ENCODE peak calls at places on chromosomes 13 and 19, in nine cellular contexts. Q is thoracic aorta, A is colonic mucosa, M is stomach, X is BE2C, C is left lung, N is kidney, Y is PC-3, F is fibroblast of lung. V is an unnamed sample. For H3K36me3, the result is how much of the 10 kb centered on the place peaks cover.

GRCh38 chr13:18947376-18947977 is 234.1 kb downstream of the TUBA3C start:
- DNase-seq in Q (no peak), X (no peak), C (no peak), F (no peak), A (no peak), M (no peak), Y (no peak), N (no peak), V (no peak)

GRCh38 chr19:36420961-36421748 is 2.7 kb upstream of the ZFP82 start:
- DNase-seq in N (peak), X (no peak), Y (no peak), Q (no peak), M (no peak), A (peak), F (peak), C (no peak), V (no peak)

GRCh38 chr19:6464070-6464873 is at the start of gene CRB3:
- DNase-seq in N (peak), M (peak), A (peak), C (peak), X (no peak), F (no peak), Q (no peak), Y (peak), V (no peak)

GRCh38 chr19:54518844-54519243 is 16.2 kb downstream of the LAIR2 start:
- DNase-seq in C (no peak), N (no peak), X (no peak), A (no peak), M (no peak), Y (peak), F (no peak), Q (no peak), V (no peak)

GRCh38 chr19:1924320-1924961 is 16.5 kb upstream of the CSNK1G2 start:
- DNase-seq in Q (no peak), X (no peak), M (no peak), F (no peak), A (no peak), Y (no peak), N (no peak), C (no peak), V (no peak)

GRCh38 chr13:94992277-94992989 is 280.1 kb upstream of the SOX21 start:
- DNase-seq in A (no peak), C (no peak), M (no peak), Y (no peak), Q (no peak), N (no peak), X (no peak), F (no peak), V (no peak)

GRCh38 chr13:51235186-51235585 is 13.0 kb downstream of the FAM124A start:
- DNase-seq in X (no peak), A (no peak), C (no peak), M (no peak), N (no peak), Q (no peak), Y (no peak), F (no peak), V (no peak)

GRCh38 chr19:38255759-38256052 is 468 bp downstream of the PPP1R14A start:
- DNase-seq in X (no peak), N (no peak), M (no peak), Q (no peak), F (no peak), Y (no peak), C (no peak), A (peak), V (no peak)

GRCh38 chr13:111508164-111508870 is 187.9 kb downstream of the TEX29 start:
- DNase-seq in X (no peak), M (peak), Q (no peak), C (no peak), N (peak), Y (no peak), F (no peak), A (no peak), V (no peak)

GRCh38 chr19:21921691-21922180 is 85.8 kb upstream of the ZNF43 start:
- DNase-seq in F (no peak), C (no peak), Q (no peak), A (no peak), M (no peak), Y (no peak), X (no peak), N (no peak), V (no peak)

GRCh38 chr19:391726-392374 is 17.1 kb downstream of the C2CD4C start:
- DNase-seq in A (no peak), F (no peak), Y (no peak), C (no peak), X (no peak), M (no peak), N (no peak), Q (no peak), V (no peak)

GRCh38 chr13:55500694-55501093 is 1640.0 kb upstream of the PRR20A start:
- DNase-seq in Q (no peak), A (no peak), X (no peak), C (no peak), Y (no peak), M (no peak), N (no peak), F (no peak), V (no peak)

GRCh38 chr13:42272115-42272756 is at the start of gene AKAP11:
- DNase-seq in N (no peak), M (peak), X (peak), A (peak), F (peak), Y (peak), Q (no peak), C (peak), V (no peak)

GRCh38 chr19:16456652-16457194 is 15.0 kb downstream of the EPS15L1 start:
- DNase-seq in C (no peak), F (no peak), A (no peak), X (no peak), N (no peak), M (no peak), Y (peak), Q (no peak), V (no peak)

DNA sequence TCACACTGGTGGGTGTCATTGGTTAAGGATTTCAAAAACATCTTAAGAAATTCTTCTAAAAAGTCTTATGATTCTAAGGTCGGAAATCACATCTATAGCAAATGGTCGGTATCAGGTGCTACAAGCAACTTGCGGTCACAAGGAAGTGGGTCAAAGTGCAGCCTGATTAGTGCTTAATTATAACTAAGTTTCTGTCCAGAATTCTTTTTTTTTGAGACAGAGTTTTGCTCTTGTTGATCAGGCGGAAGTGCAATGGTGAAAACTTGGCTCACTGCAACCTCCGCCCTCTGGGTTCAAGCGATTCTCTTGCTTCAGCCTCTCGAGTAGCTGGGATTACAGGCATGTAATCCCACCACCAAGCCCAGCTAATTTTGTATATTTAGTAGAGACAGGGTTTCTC is 1.2 kb upstream of the GDF15 start:
- DNase-seq in A (no peak), C (no peak), Q (no peak), X (no peak), M (no peak), F (no peak), Y (no peak), N (no peak), V (no peak)
- H3K4me3 ChIP-seq in A (no peak), C (no peak), Q (no peak), X (no peak), M (no peak), F (no peak), Y (no peak), N (no peak), V (no peak)

GRCh38 chr13:83286737-83287136 is 595.5 kb downstream of the SLITRK1 start:
- DNase-seq in F (peak), C (no peak), M (no peak), X (no peak), Q (no peak), N (no peak), A (no peak), Y (peak), V (no peak)
- H3K36me3 ChIP-seq in F (under half), C (under half), M (under half), X (under half), Q (under half), N (under half), A (under half), Y (under half), V (under half)

DNA sequence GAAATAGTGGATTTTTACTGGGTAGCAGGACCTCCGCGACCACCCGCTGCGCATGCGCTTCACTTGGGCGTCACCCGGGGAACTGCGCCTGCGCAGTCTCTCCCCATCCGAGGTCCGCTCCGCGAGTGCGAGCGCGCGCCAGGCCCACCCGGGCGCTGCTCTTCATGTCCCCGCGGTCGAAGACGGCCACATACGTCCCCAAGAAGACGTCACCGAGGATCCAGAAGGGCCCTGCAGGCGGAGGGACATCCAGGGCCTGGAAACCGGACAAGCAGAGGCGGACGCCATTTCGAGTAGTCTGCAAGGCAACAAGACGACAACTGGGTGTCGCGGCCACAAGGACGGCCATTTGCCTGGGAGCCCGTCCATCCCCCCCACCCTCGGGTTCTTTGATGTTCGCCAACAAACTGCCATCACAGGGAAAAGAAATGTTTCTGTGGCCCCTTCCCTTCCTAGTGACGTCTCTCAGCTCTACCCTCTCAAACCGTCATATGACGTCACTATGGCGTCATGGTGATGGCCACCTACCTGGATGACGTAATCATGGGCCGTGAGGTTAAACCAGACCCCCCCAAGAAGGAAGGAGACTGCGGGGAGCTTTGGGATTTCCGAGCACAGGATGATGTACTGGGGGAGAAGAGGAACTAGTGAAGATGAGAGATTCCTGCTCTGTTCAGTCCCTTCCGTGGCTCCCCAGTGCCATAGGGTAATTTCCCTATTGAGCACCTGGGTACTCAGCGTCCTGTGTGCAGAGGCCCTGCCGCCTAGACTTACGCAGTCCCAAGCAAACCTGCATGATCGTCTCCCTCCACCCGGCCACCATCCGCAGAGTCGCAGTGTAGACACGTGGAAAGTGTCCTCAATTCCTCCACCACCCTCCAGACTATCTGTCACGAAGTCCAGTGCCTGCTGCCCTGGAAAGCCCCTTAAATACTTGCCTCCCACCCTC is 6.7 kb downstream of the NAPSA start:
- DNase-seq in A (peak), C (peak), Q (no peak), M (peak), X (peak), F (peak), Y (peak), N (peak), V (peak)
- H3K4me3 ChIP-seq in A (peak), C (peak), Q (peak), M (peak), X (peak), F (peak), Y (peak), N (peak), V (peak)

DNA sequence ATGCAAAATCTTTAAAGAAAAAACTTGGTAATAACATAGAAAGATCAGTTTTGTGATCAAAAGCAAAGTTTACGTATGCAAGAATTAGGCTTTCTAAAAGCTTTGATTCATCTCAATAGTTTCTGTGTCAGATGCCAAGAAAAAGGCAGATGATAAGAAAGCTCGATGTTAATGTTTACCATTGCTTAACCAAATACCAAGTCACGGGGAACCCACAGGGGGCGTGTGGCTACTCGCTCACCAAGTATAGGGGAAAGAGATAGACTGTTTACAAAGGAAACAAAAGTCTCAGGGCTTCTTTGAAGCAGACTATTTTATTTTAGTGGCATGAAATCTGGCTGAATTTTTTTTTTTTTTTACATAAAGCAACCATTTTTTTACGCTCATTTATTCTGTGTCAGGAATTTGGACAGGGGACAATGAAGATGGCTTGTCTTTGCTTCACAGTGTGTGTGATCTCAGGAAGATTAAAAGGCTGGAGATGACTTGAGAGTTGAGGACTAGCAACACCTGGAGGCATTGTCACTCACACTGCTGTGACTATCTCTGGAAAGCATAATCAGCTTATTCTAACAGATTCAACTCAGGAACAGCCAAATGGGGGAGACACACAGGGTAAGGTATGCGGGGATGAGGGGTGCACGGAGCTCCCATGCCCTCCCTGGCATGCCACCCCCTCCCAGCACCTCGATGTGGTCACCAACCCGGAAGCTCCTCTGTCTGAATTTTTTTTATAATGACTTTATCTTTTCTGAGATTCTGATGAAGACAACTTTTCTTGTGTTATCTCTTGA is 24.9 kb downstream of the RCBTB1 start:
- DNase-seq in M (peak), C (no peak), Q (no peak), Y (peak), A (no peak), N (no peak), F (peak), X (no peak), V (no peak)
- H3K36me3 ChIP-seq in M (under half), C (under half), Q (under half), Y (under half), A (under half), N (under half), F (under half), X (under half), V (under half)

V was measured in CD8-positive, alpha-beta memory T cell.